ENCODE peak calls at places on chromosomes 4 and X, in five cellular contexts. One of them, this sample, is unnamed.

GRCh38 chr4:168071304-168071703 is 21.0 kb upstream of the ANXA10 start:
- DNase-seq in WTC11: no peak
- DNase-seq in NCI-H1930: no peak
- DNase-seq in ureter: no peak
- DNase-seq in suprapubic skin: no peak
- DNase-seq in this sample: no peak

GRCh38 chrX:2577844-2578444 is 77.2 kb upstream of the DHRSX start:
- DNase-seq in WTC11: no peak
- DNase-seq in suprapubic skin: no peak
- DNase-seq in ureter: no peak
- DNase-seq in NCI-H1930: no peak
- DNase-seq in this sample: peak

GRCh38 chr4:72136429-72136828 is 104.6 kb downstream of the NPFFR2 start:
- DNase-seq in suprapubic skin: no peak
- DNase-seq in ureter: no peak
- DNase-seq in WTC11: no peak
- DNase-seq in NCI-H1930: no peak
- DNase-seq in this sample: no peak

GRCh38 chr4:1305781-1306455 is 16.2 kb downstream of the MAEA start:
- DNase-seq in suprapubic skin: no peak
- DNase-seq in WTC11: no peak
- DNase-seq in ureter: no peak
- DNase-seq in NCI-H1930: no peak
- DNase-seq in this sample: no peak

GRCh38 chrX:39513836-39514235 is 583.9 kb downstream of the BCOR start:
- DNase-seq in suprapubic skin: no peak
- DNase-seq in ureter: no peak
- DNase-seq in NCI-H1930: no peak
- DNase-seq in WTC11: no peak
- DNase-seq in this sample: no peak

GRCh38 chrX:15675490-15675921 is 10.9 kb upstream of the CLTRN start:
- DNase-seq in WTC11: peak
- DNase-seq in NCI-H1930: peak
- DNase-seq in suprapubic skin: peak
- DNase-seq in ureter: peak
- DNase-seq in this sample: peak

GRCh38 chr4:180304321-180304720 is 1938.9 kb upstream of the TENM3 start:
- DNase-seq in ureter: no peak
- DNase-seq in WTC11: no peak
- DNase-seq in suprapubic skin: no peak
- DNase-seq in NCI-H1930: no peak
- DNase-seq in this sample: no peak

GRCh38 chrX:149365061-149365460 is 140.0 kb downstream of the IDS start:
- DNase-seq in NCI-H1930: no peak
- DNase-seq in suprapubic skin: no peak
- DNase-seq in WTC11: no peak
- DNase-seq in ureter: no peak
- DNase-seq in this sample: no peak

GRCh38 chr4:163191999-163192398 is 25.3 kb upstream of the NAF1 start:
- DNase-seq in WTC11: no peak
- DNase-seq in suprapubic skin: no peak
- DNase-seq in NCI-H1930: no peak
- DNase-seq in ureter: no peak
- DNase-seq in this sample: no peak

GRCh38 chrX:37871626-37872302 is 24.4 kb upstream of the DYNLT3 start:
- DNase-seq in NCI-H1930: no peak
- DNase-seq in WTC11: no peak
- DNase-seq in ureter: no peak
- DNase-seq in suprapubic skin: no peak
- DNase-seq in this sample: no peak

GRCh38 chr4:81173213-81173612 is 41.8 kb downstream of the PRKG2 start:
- DNase-seq in ureter: no peak
- DNase-seq in WTC11: no peak
- DNase-seq in suprapubic skin: no peak
- DNase-seq in NCI-H1930: no peak
- DNase-seq in this sample: no peak

GRCh38 chr4:123787710-123788109 is 391.1 kb downstream of the SPRY1 start:
- DNase-seq in WTC11: no peak
- DNase-seq in suprapubic skin: no peak
- DNase-seq in NCI-H1930: no peak
- DNase-seq in ureter: no peak
- DNase-seq in this sample: no peak

GRCh38 chrX:37986893-37987292 is 19.5 kb upstream of the SYTL5 start:
- DNase-seq in ureter: no peak
- DNase-seq in NCI-H1930: no peak
- DNase-seq in WTC11: no peak
- DNase-seq in suprapubic skin: no peak
- DNase-seq in this sample: no peak

GRCh38 chr4:2247128-2248043 is 5.5 kb upstream of the HAUS3 start:
- DNase-seq in suprapubic skin: peak
- DNase-seq in NCI-H1930: no peak
- DNase-seq in WTC11: peak
- DNase-seq in ureter: peak
- DNase-seq in this sample: no peak

GRCh38 chr4:39029752-39030694 is 2.2 kb downstream of the TMEM156 start:
- DNase-seq in suprapubic skin: no peak
- DNase-seq in WTC11: no peak
- DNase-seq in ureter: no peak
- DNase-seq in NCI-H1930: no peak
- DNase-seq in this sample: no peak

GRCh38 chrX:128975716-128976115 is 547.6 kb downstream of the SMARCA1 start:
- DNase-seq in ureter: peak
- DNase-seq in NCI-H1930: no peak
- DNase-seq in suprapubic skin: no peak
- DNase-seq in WTC11: peak
- DNase-seq in this sample: no peak

GRCh38 chr4:138697771-138698170 is 317.8 kb upstream of the NOCT start:
- DNase-seq in WTC11: no peak
- DNase-seq in NCI-H1930: no peak
- DNase-seq in suprapubic skin: no peak
- DNase-seq in ureter: no peak
- DNase-seq in this sample: no peak

GRCh38 chr4:647481-647880 is 22.1 kb downstream of the PDE6B start:
- DNase-seq in WTC11: no peak
- DNase-seq in NCI-H1930: no peak
- DNase-seq in suprapubic skin: no peak
- DNase-seq in ureter: no peak
- DNase-seq in this sample: no peak

GRCh38 chrX:133783273-133783672 is 202.1 kb downstream of the GPC3 start:
- DNase-seq in WTC11: no peak
- DNase-seq in NCI-H1930: no peak
- DNase-seq in suprapubic skin: no peak
- DNase-seq in ureter: no peak
- DNase-seq in this sample: no peak

GRCh38 chr4:118279920-118280432 is 72.8 kb downstream of the PRSS12 start:
- DNase-seq in ureter: no peak
- DNase-seq in WTC11: no peak
- DNase-seq in NCI-H1930: no peak
- DNase-seq in suprapubic skin: no peak
- DNase-seq in this sample: no peak

GRCh38 chr4:17013382-17014006 is 115.0 kb upstream of the LDB2 start:
- DNase-seq in suprapubic skin: no peak
- DNase-seq in NCI-H1930: no peak
- DNase-seq in ureter: no peak
- DNase-seq in WTC11: no peak
- DNase-seq in this sample: no peak

GRCh38 chr4:33063238-33063637 is 2343.1 kb downstream of the PCDH7 start:
- DNase-seq in WTC11: no peak
- DNase-seq in ureter: no peak
- DNase-seq in suprapubic skin: no peak
- DNase-seq in NCI-H1930: no peak
- DNase-seq in this sample: no peak

GRCh38 chr4:138178566-138178965 is 63.6 kb downstream of the SLC7A11 start:
- DNase-seq in suprapubic skin: no peak
- DNase-seq in WTC11: no peak
- DNase-seq in NCI-H1930: no peak
- DNase-seq in ureter: no peak
- DNase-seq in this sample: no peak

GRCh38 chr4:38210396-38211114 is 250.4 kb downstream of the PTTG2 start:
- DNase-seq in WTC11: no peak
- DNase-seq in suprapubic skin: no peak
- DNase-seq in ureter: no peak
- DNase-seq in NCI-H1930: no peak
- DNase-seq in this sample: no peak

GRCh38 chr4:72448231-72448630 is 120.8 kb downstream of the ADAMTS3 start:
- DNase-seq in ureter: no peak
- DNase-seq in suprapubic skin: no peak
- DNase-seq in NCI-H1930: no peak
- DNase-seq in WTC11: no peak
- DNase-seq in this sample: no peak

GRCh38 chr4:73523126-73523525 is 41.6 kb downstream of the AFM start:
- DNase-seq in NCI-H1930: no peak
- DNase-seq in ureter: no peak
- DNase-seq in suprapubic skin: no peak
- DNase-seq in WTC11: no peak
- DNase-seq in this sample: no peak

GRCh38 chr4:156705291-156705690 is 266.3 kb downstream of the PDGFC start:
- DNase-seq in NCI-H1930: no peak
- DNase-seq in WTC11: no peak
- DNase-seq in suprapubic skin: no peak
- DNase-seq in ureter: no peak
- DNase-seq in this sample: no peak

GRCh38 chr4:185587444-185588161 is 52.3 kb upstream of the PDLIM3 start:
- DNase-seq in WTC11: peak
- DNase-seq in NCI-H1930: peak
- DNase-seq in ureter: no peak
- DNase-seq in suprapubic skin: no peak
- DNase-seq in this sample: no peak

GRCh38 chrX:142068365-142068764 is 136.7 kb downstream of the MAGEC2 start:
- DNase-seq in ureter: no peak
- DNase-seq in NCI-H1930: no peak
- DNase-seq in WTC11: no peak
- DNase-seq in suprapubic skin: no peak
- DNase-seq in this sample: no peak

GRCh38 chrX:47540754-47541538 is 20.1 kb upstream of the ARAF start:
- DNase-seq in suprapubic skin: no peak
- DNase-seq in NCI-H1930: peak
- DNase-seq in ureter: peak
- DNase-seq in WTC11: peak
- DNase-seq in this sample: peak

GRCh38 chr4:30717208-30718020 is 2.8 kb upstream of the PCDH7 start:
- DNase-seq in NCI-H1930: no peak
- DNase-seq in ureter: peak
- DNase-seq in suprapubic skin: no peak
- DNase-seq in WTC11: peak
- DNase-seq in this sample: no peak

GRCh38 chr4:101187837-101188236 is 159.5 kb downstream of the PPP3CA start:
- DNase-seq in suprapubic skin: no peak
- DNase-seq in ureter: no peak
- DNase-seq in NCI-H1930: no peak
- DNase-seq in WTC11: no peak
- DNase-seq in this sample: no peak

This sample was measured in mesenteric fat pad.